ENCODE peak calls at places on chromosomes 12 and 14, in four cellular contexts. K is NCI-H1092 treated with DMSO at 0.1 percent for 48 hours; X is activated CD4-positive, alpha-beta memory T cell treated with anti-CD3 and anti-CD28 coated beads for 36 hours; T is immature natural killer cell. H is an unnamed sample.
A peak's percentile ranks its signal among the peaks of the same experiment; 100 is the strongest.

GRCh38 chr14:90556050-90556477 is 159.2 kb downstream of the CALM1 start:
- DNase-seq in K (peak; percentile 67), X (no peak), T (no peak), H (no peak)

GRCh38 chr14:60736494-60736893 is 1.9 kb downstream of the MNAT1 start:
- DNase-seq in K (no peak), X (no peak), T (no peak), H (no peak)

GRCh38 chr14:63672417-63673180 is 30.9 kb upstream of the WDR89 start:
- DNase-seq in K (peak; percentile 13), X (no peak), T (no peak), H (no peak)

GRCh38 chr12:113104953-113105510 is 30.5 kb downstream of the RASAL1 start:
- DNase-seq in K (no peak), X (no peak), T (no peak), H (no peak)

GRCh38 chr12:38711055-38711454 is 194.3 kb downstream of the CPNE8 start:
- DNase-seq in K (no peak), X (no peak), T (no peak), H (no peak)

GRCh38 chr12:59403259-59403932 is 192.4 kb upstream of the SLC16A7 start:
- DNase-seq in K (peak; percentile 45), X (peak; percentile 30), T (peak; percentile 29), H (no peak)

GRCh38 chr12:67433393-67434175 is 164.4 kb downstream of the CAND1 start:
- DNase-seq in K (no peak), X (no peak), T (no peak), H (no peak)

GRCh38 chr12:42921741-42922511 is 332.4 kb upstream of the PRICKLE1 start:
- DNase-seq in K (no peak), X (no peak), T (no peak), H (no peak)

GRCh38 chr12:104958946-104959841 is 1.1 kb upstream of the SLC41A2 start:
- DNase-seq in K (no peak), X (peak; percentile 21), T (no peak), H (peak; percentile 83)

GRCh38 chr14:102508774-102509743 is 517 bp downstream of the ANKRD9 start:
- DNase-seq in K (no peak), X (peak; percentile 39), T (peak; percentile 56), H (no peak)

GRCh38 chr14:71610797-71611196 is 321.4 kb upstream of the RGS6 start:
- DNase-seq in K (no peak), X (no peak), T (no peak), H (peak; percentile 13)

GRCh38 chr12:39990122-39991101 is 115.5 kb downstream of the SLC2A13 start:
- DNase-seq in K (no peak), X (peak; percentile 69), T (peak; percentile 37), H (no peak)

GRCh38 chr14:95507701-95508103 is 8.7 kb downstream of the SYNE3 start:
- DNase-seq in K (no peak), X (peak; percentile 50), T (peak; percentile 54), H (peak; percentile 36)

GRCh38 chr14:34012369-34012768 is 61.5 kb upstream of the EGLN3 start:
- DNase-seq in K (no peak), X (no peak), T (no peak), H (no peak)

GRCh38 chr12:79083181-79083580 is 218.6 kb downstream of the SYT1 start:
- DNase-seq in K (no peak), X (no peak), T (no peak), H (peak; percentile 7)

GRCh38 chr12:120257041-120257821 is 8.3 kb downstream of the PXN start:
- DNase-seq in K (no peak), X (no peak), T (no peak), H (no peak)

GRCh38 chr14:100533647-100534485 is 53.4 kb downstream of the BEGAIN start:
- DNase-seq in K (no peak), X (peak; percentile 22), T (no peak), H (no peak)

GRCh38 chr14:29906256-29906885 is 21.3 kb downstream of the PRKD1 start:
- DNase-seq in K (no peak), X (no peak), T (no peak), H (peak; percentile 28)

GRCh38 chr12:131454418-131455217 is 256.3 kb upstream of the SFSWAP start:
- DNase-seq in K (peak; percentile 13), X (peak; percentile 56), T (no peak), H (no peak)

GRCh38 chr14:71467419-71467818 is 464.8 kb upstream of the RGS6 start:
- DNase-seq in K (no peak), X (no peak), T (no peak), H (no peak)